ENCODE peak calls at places on chromosome 17, in five cellular contexts. G is GM13977, J is RCC 7860, X is anterior cingulate cortex, Y is testis. E is an unnamed sample.

GRCh38 chr17:49036270-49036626 is 39.1 kb downstream of the IGF2BP1 start:
- DNase-seq in X (no peak), J (no peak), G (no peak), Y (no peak), E (no peak)

GRCh38 chr17:6231886-6232767 is 161.9 kb downstream of the WSCD1 start:
- DNase-seq in G (no peak), J (peak), Y (no peak), X (no peak), E (no peak)

GRCh38 chr17:33523577-33523981 is 230.5 kb upstream of the ASIC2 start:
- DNase-seq in Y (peak), G (peak), J (no peak), X (peak), E (no peak)

GRCh38 chr17:18860161-18860972 is 2.4 kb downstream of the PRPSAP2 start:
- DNase-seq in J (no peak), Y (no peak), X (no peak), G (peak), E (no peak)

GRCh38 chr17:30920683-30921543 is 832 bp upstream of the ADAP2 start:
- DNase-seq in G (no peak), J (no peak), Y (no peak), X (no peak), E (no peak)

GRCh38 chr17:50396261-50397110 is 837 bp downstream of the LRRC59 start:
- DNase-seq in X (no peak), J (peak), Y (peak), G (no peak), E (no peak)

GRCh38 chr17:50908860-50909764 is 43.0 kb upstream of the TOB1 start:
- DNase-seq in X (no peak), J (no peak), Y (peak), G (no peak), E (no peak)

GRCh38 chr17:2171725-2172446 is 117.0 kb downstream of the HIC1 start:
- DNase-seq in Y (peak), J (peak), X (peak), G (no peak), E (no peak)

GRCh38 chr17:77889866-77890760 is 68.4 kb upstream of the TNRC6C start:
- DNase-seq in Y (no peak), G (no peak), J (no peak), X (no peak), E (no peak)

GRCh38 chr17:61634011-61634539 is 43.1 kb upstream of the NACA2 start:
- DNase-seq in J (no peak), G (no peak), X (no peak), Y (no peak), E (no peak)